ENCODE peak calls at places on chromosomes 1 and 21, in six cellular contexts. O is BJ, Q is cardiac muscle cell, S is KBM-7, L is COLO829, R is psoas muscle. T is an unnamed sample.

GRCh38 chr21:37565530-37566223 is 199.1 kb downstream of the DYRK1A start:
- DNase-seq in O (peak), Q (no peak), S (no peak), L (no peak), R (no peak), T (peak)

GRCh38 chr1:172390620-172391491 is 29.6 kb upstream of the C1orf105 start:
- DNase-seq in O (peak), Q (no peak), S (no peak), L (no peak), R (no peak), T (no peak)

GRCh38 chr1:98704474-98704873 is 43.0 kb downstream of the SNX7 start:
- DNase-seq in O (no peak), Q (no peak), S (no peak), L (no peak), R (no peak), T (no peak)

GRCh38 chr21:16945580-16945979 is 567.3 kb upstream of the CXADR start:
- DNase-seq in O (no peak), Q (no peak), S (no peak), L (no peak), R (no peak), T (no peak)

GRCh38 chr1:222043444-222044292 is 301.8 kb upstream of the DUSP10 start:
- DNase-seq in O (peak), Q (no peak), S (no peak), L (no peak), R (no peak), T (no peak)

GRCh38 chr21:31711745-31712144 is 20.2 kb downstream of the SCAF4 start:
- DNase-seq in O (no peak), Q (no peak), S (no peak), L (no peak), R (no peak), T (no peak)

GRCh38 chr21:42656872-42657271 is 3.5 kb downstream of the PDE9A start:
- DNase-seq in O (no peak), Q (no peak), S (no peak), L (no peak), R (no peak), T (no peak)

GRCh38 chr1:44151808-44152207 is 10.4 kb upstream of the KLF18 start:
- DNase-seq in O (no peak), Q (no peak), S (no peak), L (no peak), R (no peak), T (no peak)

GRCh38 chr1:75053207-75053606 is 81.0 kb upstream of the LHX8 start:
- DNase-seq in O (no peak), Q (peak), S (peak), L (peak), R (no peak), T (no peak)

GRCh38 chr1:71087060-71087459 is 6.2 kb upstream of the ZRANB2 start:
- DNase-seq in O (no peak), Q (no peak), S (no peak), L (no peak), R (no peak), T (no peak)

GRCh38 chr1:207673399-207673798 is 28.5 kb downstream of the CR1L start:
- DNase-seq in O (no peak), Q (no peak), S (no peak), L (no peak), R (no peak), T (no peak)

GRCh38 chr1:9406111-9406510 is 113.4 kb downstream of the SPSB1 start:
- DNase-seq in O (no peak), Q (no peak), S (no peak), L (no peak), R (no peak), T (no peak)

GRCh38 chr21:26945916-26946315 is 21.0 kb downstream of the ADAMTS5 start:
- DNase-seq in O (no peak), Q (peak), S (no peak), L (no peak), R (no peak), T (no peak)

GRCh38 chr1:25425098-25426085 is 4.8 kb upstream of the RHCE start:
- DNase-seq in O (no peak), Q (no peak), S (no peak), L (no peak), R (no peak), T (no peak)

GRCh38 chr1:46133181-46133658 is 791 bp upstream of the PIK3R3 start:
- DNase-seq in O (no peak), Q (peak), S (no peak), L (peak), R (peak), T (no peak)

GRCh38 chr1:201888282-201889033 is at the start of gene SHISA4:
- DNase-seq in O (no peak), Q (peak), S (no peak), L (peak), R (peak), T (no peak)

GRCh38 chr1:209616366-209617046 is 33.0 kb downstream of the CAMK1G start:
- DNase-seq in O (no peak), Q (no peak), S (no peak), L (no peak), R (no peak), T (no peak)

GRCh38 chr1:9413877-9414213 is 121.2 kb downstream of the SPSB1 start:
- DNase-seq in O (peak), Q (peak), S (no peak), L (no peak), R (no peak), T (no peak)

GRCh38 chr1:233376711-233377110 is 49.2 kb downstream of the MAP3K21 start:
- DNase-seq in O (no peak), Q (no peak), S (no peak), L (no peak), R (no peak), T (no peak)

GRCh38 chr21:22561946-22562345 is 1563.7 kb downstream of the NCAM2 start:
- DNase-seq in O (no peak), Q (no peak), S (no peak), L (no peak), R (no peak), T (no peak)

GRCh38 chr21:16294128-16294527 is 564.3 kb downstream of the USP25 start:
- DNase-seq in O (no peak), Q (no peak), S (no peak), L (no peak), R (no peak), T (no peak)

GRCh38 chr1:183598386-183598785 is 8.1 kb upstream of the NCF2 start:
- DNase-seq in O (no peak), Q (no peak), S (no peak), L (peak), R (no peak), T (no peak)

GRCh38 chr1:212313616-212314015 is 28.4 kb downstream of the PPP2R5A start:
- DNase-seq in O (peak), Q (no peak), S (no peak), L (no peak), R (no peak), T (no peak)

GRCh38 chr1:91696321-91696720 is 189.6 kb downstream of the TGFBR3 start:
- DNase-seq in O (no peak), Q (no peak), S (no peak), L (peak), R (no peak), T (no peak)

GRCh38 chr1:24906760-24907490 is 23.2 kb downstream of the RUNX3 start:
- DNase-seq in O (no peak), Q (no peak), S (no peak), L (no peak), R (no peak), T (no peak)

GRCh38 chr1:195376190-195376589 is 1232.0 kb downstream of the KCNT2 start:
- DNase-seq in O (no peak), Q (no peak), S (peak), L (peak), R (no peak), T (no peak)

GRCh38 chr1:223363856-223364684 is at the start of gene SUSD4:
- DNase-seq in O (no peak), Q (peak), S (peak), L (no peak), R (peak), T (no peak)

GRCh38 chr1:241271427-241271826 is 85.6 kb downstream of the RGS7 start:
- DNase-seq in O (no peak), Q (no peak), S (no peak), L (no peak), R (no peak), T (no peak)

GRCh38 chr1:201004732-201005131 is 18.8 kb downstream of the KIF21B start:
- DNase-seq in O (no peak), Q (no peak), S (no peak), L (no peak), R (no peak), T (no peak)

GRCh38 chr1:205916541-205916940 is 26.7 kb downstream of the SLC26A9 start:
- DNase-seq in O (no peak), Q (no peak), S (no peak), L (no peak), R (no peak), T (no peak)